ENCODE peak calls at places on chromosomes 16 and 17, in nine cellular contexts. One of them, this sample, is unnamed.

GRCh38 chr17:22265807-22266206 is 573.5 kb downstream of the KCNJ18 start:
- DNase-seq in NB4: no peak
- DNase-seq in CD4-positive, CD25-positive, alpha-beta regulatory T cell: no peak
- DNase-seq in SHP77: no peak
- DNase-seq in Calu3: no peak
- DNase-seq in GM12865: no peak
- DNase-seq in germinal center: no peak
- DNase-seq in left colon: no peak
- DNase-seq in RWPE1: no peak
- DNase-seq in this sample: no peak

GRCh38 chr17:1275962-1276736 is 3.3 kb upstream of the TRARG1 start:
- DNase-seq in CD4-positive, CD25-positive, alpha-beta regulatory T cell: peak
- DNase-seq in RWPE1: peak
- DNase-seq in SHP77: no peak
- DNase-seq in NB4: peak
- DNase-seq in Calu3: peak
- DNase-seq in GM12865: peak
- DNase-seq in germinal center: peak
- DNase-seq in left colon: peak
- DNase-seq in this sample: peak

GRCh38 chr16:58511933-58512815 is 3.1 kb upstream of the SETD6 start:
- DNase-seq in germinal center: peak
- DNase-seq in left colon: peak
- DNase-seq in GM12865: peak
- DNase-seq in NB4: peak
- DNase-seq in Calu3: peak
- DNase-seq in CD4-positive, CD25-positive, alpha-beta regulatory T cell: peak
- DNase-seq in SHP77: peak
- DNase-seq in RWPE1: peak
- DNase-seq in this sample: peak

GRCh38 chr17:42249681-42250446 is 26.3 kb downstream of the STAT5B start:
- DNase-seq in germinal center: no peak
- DNase-seq in SHP77: no peak
- DNase-seq in GM12865: peak
- DNase-seq in NB4: peak
- DNase-seq in RWPE1: no peak
- DNase-seq in CD4-positive, CD25-positive, alpha-beta regulatory T cell: peak
- DNase-seq in left colon: no peak
- DNase-seq in Calu3: no peak
- DNase-seq in this sample: no peak

GRCh38 chr16:81544691-81545365 is 100.2 kb downstream of the CMIP start:
- DNase-seq in SHP77: no peak
- DNase-seq in CD4-positive, CD25-positive, alpha-beta regulatory T cell: no peak
- DNase-seq in left colon: no peak
- DNase-seq in RWPE1: no peak
- DNase-seq in NB4: peak
- DNase-seq in Calu3: no peak
- DNase-seq in germinal center: no peak
- DNase-seq in GM12865: peak
- DNase-seq in this sample: peak

GRCh38 chr16:70258065-70258464 is 6.3 kb upstream of the EXOSC6 start:
- DNase-seq in Calu3: no peak
- DNase-seq in SHP77: no peak
- DNase-seq in germinal center: no peak
- DNase-seq in CD4-positive, CD25-positive, alpha-beta regulatory T cell: no peak
- DNase-seq in RWPE1: no peak
- DNase-seq in left colon: no peak
- DNase-seq in GM12865: no peak
- DNase-seq in NB4: no peak
- DNase-seq in this sample: no peak

GRCh38 chr17:6948562-6948961 is 47.3 kb upstream of the ALOX12 start:
- DNase-seq in SHP77: no peak
- DNase-seq in CD4-positive, CD25-positive, alpha-beta regulatory T cell: no peak
- DNase-seq in GM12865: no peak
- DNase-seq in germinal center: no peak
- DNase-seq in NB4: peak
- DNase-seq in Calu3: no peak
- DNase-seq in left colon: no peak
- DNase-seq in RWPE1: no peak
- DNase-seq in this sample: no peak

GRCh38 chr17:47204722-47205418 is 4.3 kb upstream of the MYL4 start:
- DNase-seq in SHP77: no peak
- DNase-seq in CD4-positive, CD25-positive, alpha-beta regulatory T cell: peak
- DNase-seq in germinal center: peak
- DNase-seq in RWPE1: no peak
- DNase-seq in left colon: no peak
- DNase-seq in GM12865: peak
- DNase-seq in Calu3: no peak
- DNase-seq in NB4: peak
- DNase-seq in this sample: peak

GRCh38 chr16:30028438-30029093 is 2.5 kb downstream of the TLCD3B start:
- DNase-seq in Calu3: peak
- DNase-seq in SHP77: no peak
- DNase-seq in germinal center: no peak
- DNase-seq in left colon: no peak
- DNase-seq in GM12865: peak
- DNase-seq in CD4-positive, CD25-positive, alpha-beta regulatory T cell: no peak
- DNase-seq in NB4: peak
- DNase-seq in RWPE1: no peak
- DNase-seq in this sample: no peak

GRCh38 chr17:77796201-77796860 is 162.2 kb upstream of the TNRC6C start:
- DNase-seq in germinal center: no peak
- DNase-seq in left colon: no peak
- DNase-seq in GM12865: no peak
- DNase-seq in RWPE1: no peak
- DNase-seq in NB4: no peak
- DNase-seq in SHP77: no peak
- DNase-seq in Calu3: no peak
- DNase-seq in CD4-positive, CD25-positive, alpha-beta regulatory T cell: no peak
- DNase-seq in this sample: peak

GRCh38 chr16:57996406-57997175 is 3.9 kb downstream of the ZNF319 start:
- DNase-seq in RWPE1: no peak
- DNase-seq in germinal center: no peak
- DNase-seq in NB4: no peak
- DNase-seq in CD4-positive, CD25-positive, alpha-beta regulatory T cell: no peak
- DNase-seq in left colon: no peak
- DNase-seq in GM12865: no peak
- DNase-seq in SHP77: no peak
- DNase-seq in Calu3: no peak
- DNase-seq in this sample: no peak

GRCh38 chr17:52027620-52028019 is 130.9 kb downstream of the CA10 start:
- DNase-seq in germinal center: no peak
- DNase-seq in GM12865: no peak
- DNase-seq in RWPE1: peak
- DNase-seq in CD4-positive, CD25-positive, alpha-beta regulatory T cell: no peak
- DNase-seq in Calu3: no peak
- DNase-seq in left colon: no peak
- DNase-seq in NB4: no peak
- DNase-seq in SHP77: no peak
- DNase-seq in this sample: no peak

GRCh38 chr17:48541574-48542113 is 3.3 kb downstream of the HOXB2 start:
- DNase-seq in Calu3: no peak
- DNase-seq in RWPE1: no peak
- DNase-seq in SHP77: no peak
- DNase-seq in NB4: no peak
- DNase-seq in left colon: no peak
- DNase-seq in germinal center: peak
- DNase-seq in GM12865: no peak
- DNase-seq in CD4-positive, CD25-positive, alpha-beta regulatory T cell: peak
- DNase-seq in this sample: peak

GRCh38 chr16:22900863-22901262 is 86.9 kb downstream of the HS3ST2 start:
- DNase-seq in CD4-positive, CD25-positive, alpha-beta regulatory T cell: no peak
- DNase-seq in SHP77: no peak
- DNase-seq in left colon: no peak
- DNase-seq in germinal center: no peak
- DNase-seq in NB4: no peak
- DNase-seq in RWPE1: no peak
- DNase-seq in Calu3: no peak
- DNase-seq in GM12865: no peak
- DNase-seq in this sample: no peak

GRCh38 chr16:4570688-4571321 is 14.7 kb downstream of the C16orf96 start:
- DNase-seq in GM12865: no peak
- DNase-seq in left colon: no peak
- DNase-seq in CD4-positive, CD25-positive, alpha-beta regulatory T cell: no peak
- DNase-seq in germinal center: no peak
- DNase-seq in SHP77: no peak
- DNase-seq in RWPE1: no peak
- DNase-seq in Calu3: no peak
- DNase-seq in NB4: no peak
- DNase-seq in this sample: no peak

GRCh38 chr16:88014201-88014781 is 63.1 kb downstream of the BANP start:
- DNase-seq in germinal center: no peak
- DNase-seq in SHP77: no peak
- DNase-seq in RWPE1: no peak
- DNase-seq in NB4: no peak
- DNase-seq in GM12865: no peak
- DNase-seq in left colon: no peak
- DNase-seq in CD4-positive, CD25-positive, alpha-beta regulatory T cell: no peak
- DNase-seq in Calu3: no peak
- DNase-seq in this sample: peak

GRCh38 chr16:13109171-13109570 is 207.8 kb downstream of the SHISA9 start:
- DNase-seq in Calu3: no peak
- DNase-seq in RWPE1: no peak
- DNase-seq in germinal center: no peak
- DNase-seq in SHP77: no peak
- DNase-seq in left colon: no peak
- DNase-seq in CD4-positive, CD25-positive, alpha-beta regulatory T cell: no peak
- DNase-seq in NB4: no peak
- DNase-seq in GM12865: no peak
- DNase-seq in this sample: no peak

GRCh38 chr17:73952136-73952497 is 251.4 kb upstream of the RPL38 start:
- DNase-seq in SHP77: no peak
- DNase-seq in Calu3: no peak
- DNase-seq in NB4: peak
- DNase-seq in left colon: no peak
- DNase-seq in RWPE1: no peak
- DNase-seq in GM12865: no peak
- DNase-seq in germinal center: no peak
- DNase-seq in CD4-positive, CD25-positive, alpha-beta regulatory T cell: no peak
- DNase-seq in this sample: no peak

GRCh38 chr16:47063011-47063724 is 80.6 kb downstream of the NETO2 start:
- DNase-seq in RWPE1: no peak
- DNase-seq in Calu3: no peak
- DNase-seq in NB4: no peak
- DNase-seq in SHP77: no peak
- DNase-seq in GM12865: no peak
- DNase-seq in left colon: peak
- DNase-seq in germinal center: no peak
- DNase-seq in CD4-positive, CD25-positive, alpha-beta regulatory T cell: no peak
- DNase-seq in this sample: no peak

GRCh38 chr17:78263736-78264340 is 32.4 kb downstream of the TMEM235 start:
- DNase-seq in Calu3: no peak
- DNase-seq in left colon: no peak
- DNase-seq in SHP77: no peak
- DNase-seq in RWPE1: no peak
- DNase-seq in NB4: no peak
- DNase-seq in germinal center: no peak
- DNase-seq in GM12865: no peak
- DNase-seq in CD4-positive, CD25-positive, alpha-beta regulatory T cell: no peak
- DNase-seq in this sample: no peak

GRCh38 chr17:2056221-2057129 is 1.6 kb downstream of the HIC1 start:
- DNase-seq in germinal center: peak
- DNase-seq in Calu3: no peak
- DNase-seq in RWPE1: no peak
- DNase-seq in left colon: no peak
- DNase-seq in SHP77: no peak
- DNase-seq in CD4-positive, CD25-positive, alpha-beta regulatory T cell: peak
- DNase-seq in NB4: no peak
- DNase-seq in GM12865: peak
- DNase-seq in this sample: no peak

GRCh38 chr16:81937305-81938038 is 73.8 kb downstream of the SDR42E1 start:
- DNase-seq in left colon: no peak
- DNase-seq in RWPE1: no peak
- DNase-seq in NB4: no peak
- DNase-seq in germinal center: no peak
- DNase-seq in SHP77: no peak
- DNase-seq in CD4-positive, CD25-positive, alpha-beta regulatory T cell: no peak
- DNase-seq in GM12865: no peak
- DNase-seq in Calu3: no peak
- DNase-seq in this sample: no peak

GRCh38 chr16:67278773-67279295 is 498 bp upstream of the PLEKHG4 start:
- DNase-seq in germinal center: peak
- DNase-seq in SHP77: peak
- DNase-seq in left colon: peak
- DNase-seq in RWPE1: peak
- DNase-seq in GM12865: peak
- DNase-seq in NB4: peak
- DNase-seq in CD4-positive, CD25-positive, alpha-beta regulatory T cell: no peak
- DNase-seq in Calu3: peak
- DNase-seq in this sample: peak

GRCh38 chr16:17228048-17228707 is 242.6 kb downstream of the XYLT1 start:
- DNase-seq in CD4-positive, CD25-positive, alpha-beta regulatory T cell: no peak
- DNase-seq in SHP77: no peak
- DNase-seq in germinal center: no peak
- DNase-seq in RWPE1: no peak
- DNase-seq in Calu3: no peak
- DNase-seq in GM12865: peak
- DNase-seq in left colon: no peak
- DNase-seq in NB4: peak
- DNase-seq in this sample: peak

GRCh38 chr17:56699186-56699895 is 105.8 kb downstream of the NOG start:
- DNase-seq in Calu3: peak
- DNase-seq in CD4-positive, CD25-positive, alpha-beta regulatory T cell: no peak
- DNase-seq in RWPE1: peak
- DNase-seq in left colon: peak
- DNase-seq in SHP77: no peak
- DNase-seq in GM12865: no peak
- DNase-seq in germinal center: no peak
- DNase-seq in NB4: no peak
- DNase-seq in this sample: peak

GRCh38 chr17:44241104-44241503 is 21.6 kb upstream of the UBTF start:
- DNase-seq in left colon: no peak
- DNase-seq in CD4-positive, CD25-positive, alpha-beta regulatory T cell: no peak
- DNase-seq in germinal center: no peak
- DNase-seq in NB4: peak
- DNase-seq in GM12865: no peak
- DNase-seq in SHP77: no peak
- DNase-seq in RWPE1: no peak
- DNase-seq in Calu3: no peak
- DNase-seq in this sample: no peak

GRCh38 chr16:900211-900610 is 70.6 kb downstream of the LMF1 start:
- DNase-seq in left colon: no peak
- DNase-seq in GM12865: no peak
- DNase-seq in SHP77: no peak
- DNase-seq in germinal center: no peak
- DNase-seq in NB4: no peak
- DNase-seq in CD4-positive, CD25-positive, alpha-beta regulatory T cell: no peak
- DNase-seq in RWPE1: no peak
- DNase-seq in Calu3: no peak
- DNase-seq in this sample: no peak

GRCh38 chr17:2724783-2725164 is 13.2 kb upstream of the CLUH start:
- DNase-seq in left colon: peak
- DNase-seq in GM12865: peak
- DNase-seq in RWPE1: no peak
- DNase-seq in germinal center: peak
- DNase-seq in Calu3: peak
- DNase-seq in SHP77: no peak
- DNase-seq in NB4: peak
- DNase-seq in CD4-positive, CD25-positive, alpha-beta regulatory T cell: peak
- DNase-seq in this sample: peak

GRCh38 chr17:4945176-4945943 is 3.0 kb downstream of the PFN1 start:
- DNase-seq in Calu3: peak
- DNase-seq in GM12865: peak
- DNase-seq in RWPE1: peak
- DNase-seq in CD4-positive, CD25-positive, alpha-beta regulatory T cell: peak
- DNase-seq in SHP77: no peak
- DNase-seq in left colon: peak
- DNase-seq in germinal center: no peak
- DNase-seq in NB4: peak
- DNase-seq in this sample: peak

GRCh38 chr17:4920351-4921048 is 11.6 kb upstream of the GP1BA start:
- DNase-seq in Calu3: no peak
- DNase-seq in left colon: no peak
- DNase-seq in SHP77: no peak
- DNase-seq in RWPE1: no peak
- DNase-seq in germinal center: no peak
- DNase-seq in CD4-positive, CD25-positive, alpha-beta regulatory T cell: no peak
- DNase-seq in GM12865: no peak
- DNase-seq in NB4: peak
- DNase-seq in this sample: no peak

GRCh38 chr17:64459284-64459747 is 10.4 kb downstream of the MILR1 start:
- DNase-seq in GM12865: no peak
- DNase-seq in CD4-positive, CD25-positive, alpha-beta regulatory T cell: no peak
- DNase-seq in left colon: no peak
- DNase-seq in NB4: no peak
- DNase-seq in RWPE1: peak
- DNase-seq in germinal center: no peak
- DNase-seq in SHP77: no peak
- DNase-seq in Calu3: peak
- DNase-seq in this sample: peak